ENCODE peak calls at places on chromosomes 16 and 17, in eight cellular contexts. M, E, H, U, S, Y, A and I are unnamed samples.

GRCh38 chr16:49457196-49457595 is 83.6 kb downstream of the C16orf78 start:
- DNase-seq in M (no peak), A (no peak), E (no peak), Y (no peak), U (no peak), H (no peak), S (no peak), I (no peak)

GRCh38 chr16:17607624-17608023 is 136.9 kb upstream of the XYLT1 start:
- DNase-seq in A (no peak), H (no peak), E (no peak), U (no peak), Y (no peak), M (no peak), S (no peak), I (no peak)

GRCh38 chr17:57995076-57995956 is 7.3 kb upstream of the VEZF1 start:
- DNase-seq in U (peak), E (peak), Y (no peak), A (peak), H (peak), M (peak), S (peak), I (no peak)

GRCh38 chr17:52827526-52827925 is 669.0 kb upstream of the CA10 start:
- DNase-seq in Y (no peak), H (no peak), S (no peak), A (no peak), E (no peak), U (no peak), M (no peak), I (no peak)

GRCh38 chr16:13919683-13920509 is at the start of gene ERCC4:
- DNase-seq in U (peak), S (peak), H (peak), A (peak), E (peak), M (peak), Y (peak), I (peak)

GRCh38 chr17:17027442-17028058 is 14.7 kb upstream of the MPRIP start:
- DNase-seq in U (no peak), A (no peak), E (no peak), M (no peak), S (no peak), Y (no peak), H (no peak), I (no peak)

GRCh38 chr16:81511371-81511770 is 66.8 kb downstream of the CMIP start:
- DNase-seq in A (no peak), M (no peak), U (no peak), Y (no peak), H (peak), E (no peak), S (peak), I (no peak)

GRCh38 chr16:74224828-74225227 is 71.8 kb upstream of the PSMD7 start:
- DNase-seq in U (no peak), M (no peak), Y (no peak), H (no peak), S (peak), E (no peak), A (no peak), I (no peak)

GRCh38 chr16:66588981-66589713 is 9.9 kb downstream of the CMTM2 start:
- DNase-seq in A (peak), U (no peak), H (no peak), E (peak), M (peak), S (peak), Y (peak), I (no peak)

GRCh38 chr16:86242244-86243122 is 267.8 kb upstream of the FOXF1 start:
- DNase-seq in U (no peak), A (no peak), H (no peak), Y (no peak), M (no peak), S (no peak), E (no peak), I (no peak)

GRCh38 chr17:57889892-57890856 is 40.3 kb upstream of the MRPS23 start:
- DNase-seq in Y (no peak), H (peak), U (peak), E (no peak), M (peak), A (no peak), S (peak), I (peak)

GRCh38 chr16:66298006-66298405 is 68.5 kb upstream of the CDH5 start:
- DNase-seq in M (no peak), Y (no peak), U (no peak), S (no peak), E (no peak), A (no peak), H (no peak), I (no peak)

GRCh38 chr17:65565559-65565958 is 4.1 kb upstream of the AXIN2 start:
- DNase-seq in M (no peak), E (no peak), H (no peak), A (no peak), U (no peak), S (no peak), Y (no peak), I (no peak)

GRCh38 chr17:17737938-17738894 is 57.0 kb downstream of the RAI1 start:
- DNase-seq in U (no peak), S (peak), M (no peak), A (no peak), E (no peak), H (no peak), Y (no peak), I (no peak)

GRCh38 chr17:55774834-55775233 is 24.0 kb downstream of the PCTP start:
- DNase-seq in E (no peak), H (no peak), Y (no peak), A (no peak), U (no peak), M (no peak), S (no peak), I (no peak)

GRCh38 chr16:69626256-69626655 is 60.5 kb downstream of the NFAT5 start:
- DNase-seq in S (peak), Y (no peak), M (no peak), E (no peak), U (no peak), A (no peak), H (no peak), I (no peak)

GRCh38 chr16:30096105-30096861 is at the start of gene YPEL3:
- DNase-seq in U (peak), M (peak), S (peak), E (no peak), A (peak), H (peak), Y (peak), I (peak)

GRCh38 chr17:62963296-62963695 is 2.7 kb upstream of the TANC2 start:
- DNase-seq in M (no peak), H (no peak), S (no peak), E (no peak), A (no peak), Y (no peak), U (no peak), I (no peak)

GRCh38 chr17:49285716-49286115 is 55.1 kb upstream of the PHOSPHO1 start:
- DNase-seq in E (no peak), Y (no peak), S (no peak), U (no peak), M (no peak), H (no peak), A (no peak), I (no peak)

GRCh38 chr16:11118479-11118878 is 137.5 kb downstream of the SOCS1 start:
- DNase-seq in A (no peak), H (no peak), S (no peak), M (no peak), E (no peak), Y (no peak), U (no peak), I (no peak)

GRCh38 chr17:82518826-82519810 is at the start of gene FOXK2:
- DNase-seq in U (peak), Y (peak), E (peak), H (peak), M (peak), S (peak), A (peak), I (peak)

GRCh38 chr16:56611281-56611833 is 3.0 kb downstream of the MT2A start:
- DNase-seq in U (peak), E (no peak), H (no peak), S (peak), A (no peak), M (peak), Y (no peak), I (peak)

GRCh38 chr17:19013806-19014627 is 9.5 kb upstream of the FAM83G start:
- DNase-seq in E (no peak), S (no peak), A (no peak), H (no peak), M (no peak), U (no peak), Y (no peak), I (no peak)

GRCh38 chr17:43658890-43659289 is 2.8 kb downstream of the MEOX1 start:
- DNase-seq in U (no peak), A (no peak), Y (no peak), E (no peak), H (no peak), S (no peak), M (no peak), I (no peak)

GRCh38 chr17:43660816-43661493 is 767 bp downstream of the MEOX1 start:
- DNase-seq in A (no peak), S (no peak), E (no peak), U (no peak), M (no peak), Y (no peak), H (no peak), I (no peak)

GRCh38 chr17:43661699-43662431 is at the start of gene MEOX1:
- DNase-seq in A (no peak), M (peak), U (no peak), H (peak), E (no peak), S (peak), Y (no peak), I (no peak)

GRCh38 chr17:43660262-43660661 is 1.5 kb downstream of the MEOX1 start:
- DNase-seq in A (no peak), H (no peak), Y (no peak), S (no peak), U (no peak), E (no peak), M (no peak), I (no peak)

DNA sequence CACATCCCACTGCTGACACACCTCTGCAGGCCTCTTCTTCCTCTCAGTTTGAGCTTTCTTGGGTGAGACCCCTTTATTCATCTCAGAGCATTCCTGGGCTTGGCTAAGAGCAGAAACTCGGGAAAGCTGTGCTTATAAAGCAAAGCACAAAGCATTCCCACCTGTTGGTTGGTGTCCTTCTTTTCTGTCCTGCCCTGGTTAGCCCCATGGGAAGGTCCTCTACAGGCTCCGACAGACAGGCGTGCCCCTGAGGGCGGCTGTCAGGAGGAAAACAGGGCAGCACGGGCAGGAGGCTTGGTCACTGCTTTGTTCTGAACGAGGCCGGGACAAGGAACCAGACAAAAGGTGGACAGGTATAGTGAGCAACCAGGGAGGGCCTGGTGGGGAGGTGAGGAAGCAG is 1.9 kb downstream of the MEOX1 start:
- DNase-seq in Y (no peak), E (no peak), U (no peak), M (no peak), A (no peak), S (no peak), H (no peak), I (no peak)
- H3K4me3 ChIP-seq in Y (no peak), E (no peak), U (peak), M (peak), A (no peak), S (no peak), H (no peak), I (no peak)

GRCh38 chr16:88700636-88701482 is 5.3 kb downstream of the RNF166 start:
- DNase-seq in E (peak), A (peak), U (peak), S (peak), Y (no peak), H (peak), M (peak), I (no peak)
- H3K4me3 ChIP-seq in E (peak), A (peak), U (peak), S (no peak), Y (no peak), H (no peak), M (peak), I (no peak)

GRCh38 chr17:77212081-77212832 is 71.5 kb downstream of the SEC14L1 start:
- DNase-seq in A (peak), M (no peak), S (no peak), H (no peak), Y (no peak), E (no peak), U (no peak), I (no peak)
- H3K4me3 ChIP-seq in A (peak), M (no peak), S (no peak), H (no peak), Y (no peak), E (no peak), U (no peak), I (no peak)

GRCh38 chr17:35534694-35535093 is 2.8 kb downstream of the SLFN12L start:
- DNase-seq in E (no peak), S (no peak), A (no peak), H (no peak), Y (no peak), U (no peak), M (no peak), I (no peak)
- H3K4me3 ChIP-seq in E (no peak), S (no peak), A (no peak), H (no peak), Y (no peak), U (no peak), M (no peak), I (no peak)

GRCh38 chr16:27426423-27427408 is 24.7 kb downstream of the IL21R start:
- DNase-seq in H (peak), U (no peak), Y (peak), M (no peak), S (peak), E (peak), A (peak), I (no peak)
- H3K4me3 ChIP-seq in H (no peak), U (no peak), Y (no peak), M (no peak), S (no peak), E (no peak), A (peak), I (no peak)

DNA sequence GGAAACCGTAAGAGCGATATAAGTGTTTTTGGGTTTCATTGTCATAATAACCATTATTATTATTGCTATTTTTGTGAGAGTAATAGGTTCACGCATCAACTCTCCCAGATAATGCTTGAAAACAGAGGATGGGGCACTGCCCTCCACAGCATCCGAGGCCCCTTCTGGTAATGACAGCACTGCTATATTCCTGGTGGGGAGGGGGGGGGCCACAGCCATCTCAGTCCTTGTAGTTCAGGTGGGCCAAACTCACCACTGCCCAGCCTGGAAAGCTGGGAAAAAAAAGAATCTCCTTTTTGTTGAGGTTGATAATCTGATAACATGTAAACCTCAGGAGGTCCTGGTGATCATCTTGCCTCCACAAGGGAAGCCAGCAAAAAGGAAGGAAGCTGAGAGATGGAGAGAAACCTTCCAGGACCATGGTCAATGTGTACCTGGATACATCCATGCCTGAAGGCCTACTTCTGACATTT is 706 bp downstream of the C16orf95 start:
- DNase-seq in S (no peak), E (no peak), M (no peak), Y (no peak), U (no peak), A (no peak), H (no peak), I (no peak)
- H3K4me3 ChIP-seq in S (peak), E (peak), M (peak), Y (peak), U (peak), A (peak), H (peak), I (peak)